ENCODE peak calls at places on chromosomes 4 and X, in seven cellular contexts. One of them, this sample, is unnamed.
A peak's percentile ranks its signal among the peaks of the same experiment; 100 is the strongest.

GRCh38 chr4:13920111-13920875 is 292.8 kb upstream of the BOD1L1 start:
- DNase-seq in SK-MEL-5: no peak
- DNase-seq in C1 segment of cervical spinal cord: no peak
- DNase-seq in LoVo: peak; percentile 12
- DNase-seq in frontal cortex: no peak
- DNase-seq in naive thymus-derived CD4-positive, alpha-beta T cell: no peak
- DNase-seq in AG08395: no peak
- DNase-seq in this sample: no peak

GRCh38 chr4:185127021-185127925 is 15.8 kb upstream of the SLC25A4 start:
- DNase-seq in SK-MEL-5: no peak
- DNase-seq in C1 segment of cervical spinal cord: peak; percentile 78
- DNase-seq in LoVo: no peak
- DNase-seq in frontal cortex: peak; percentile 36
- DNase-seq in naive thymus-derived CD4-positive, alpha-beta T cell: peak; percentile 1
- DNase-seq in AG08395: no peak
- DNase-seq in this sample: peak; percentile 39

GRCh38 chrX:154431321-154431720 is 2.8 kb downstream of the ATP6AP1 start:
- DNase-seq in SK-MEL-5: no peak
- DNase-seq in C1 segment of cervical spinal cord: no peak
- DNase-seq in LoVo: no peak
- DNase-seq in frontal cortex: no peak
- DNase-seq in naive thymus-derived CD4-positive, alpha-beta T cell: no peak
- DNase-seq in AG08395: no peak
- DNase-seq in this sample: peak; percentile 40

GRCh38 chrX:140715787-140716186 is 6.2 kb downstream of the LINC00632 start:
- DNase-seq in SK-MEL-5: no peak
- DNase-seq in C1 segment of cervical spinal cord: no peak
- DNase-seq in LoVo: no peak
- DNase-seq in frontal cortex: no peak
- DNase-seq in naive thymus-derived CD4-positive, alpha-beta T cell: no peak
- DNase-seq in AG08395: no peak
- DNase-seq in this sample: no peak

GRCh38 chr4:138096384-138097062 is 145.6 kb downstream of the SLC7A11 start:
- DNase-seq in SK-MEL-5: no peak
- DNase-seq in C1 segment of cervical spinal cord: no peak
- DNase-seq in LoVo: no peak
- DNase-seq in frontal cortex: no peak
- DNase-seq in naive thymus-derived CD4-positive, alpha-beta T cell: no peak
- DNase-seq in AG08395: no peak
- DNase-seq in this sample: no peak

GRCh38 chr4:19924761-19925160 is 326.9 kb upstream of the SLIT2 start:
- DNase-seq in SK-MEL-5: no peak
- DNase-seq in C1 segment of cervical spinal cord: no peak
- DNase-seq in LoVo: no peak
- DNase-seq in frontal cortex: no peak
- DNase-seq in naive thymus-derived CD4-positive, alpha-beta T cell: no peak
- DNase-seq in AG08395: no peak
- DNase-seq in this sample: no peak

GRCh38 chr4:123807187-123807586 is 410.6 kb downstream of the SPRY1 start:
- DNase-seq in SK-MEL-5: no peak
- DNase-seq in C1 segment of cervical spinal cord: no peak
- DNase-seq in LoVo: no peak
- DNase-seq in frontal cortex: no peak
- DNase-seq in naive thymus-derived CD4-positive, alpha-beta T cell: no peak
- DNase-seq in AG08395: no peak
- DNase-seq in this sample: no peak

GRCh38 chr4:4195354-4195753 is 31.4 kb downstream of the OTOP1 start:
- DNase-seq in SK-MEL-5: no peak
- DNase-seq in C1 segment of cervical spinal cord: no peak
- DNase-seq in LoVo: no peak
- DNase-seq in frontal cortex: no peak
- DNase-seq in naive thymus-derived CD4-positive, alpha-beta T cell: no peak
- DNase-seq in AG08395: no peak
- DNase-seq in this sample: no peak

GRCh38 chr4:121978169-121978516 is 26.3 kb upstream of the TRPC3 start:
- DNase-seq in SK-MEL-5: no peak
- DNase-seq in C1 segment of cervical spinal cord: no peak
- DNase-seq in LoVo: no peak
- DNase-seq in frontal cortex: no peak
- DNase-seq in naive thymus-derived CD4-positive, alpha-beta T cell: no peak
- DNase-seq in AG08395: no peak
- DNase-seq in this sample: no peak

GRCh38 chrX:129759576-129760061 is 20.1 kb upstream of the SASH3 start:
- DNase-seq in SK-MEL-5: peak; percentile 71
- DNase-seq in C1 segment of cervical spinal cord: no peak
- DNase-seq in LoVo: no peak
- DNase-seq in frontal cortex: no peak
- DNase-seq in naive thymus-derived CD4-positive, alpha-beta T cell: peak; percentile 59
- DNase-seq in AG08395: peak; percentile 76
- DNase-seq in this sample: no peak

GRCh38 chrX:30147996-30148643 is 67.2 kb upstream of the MAGEB2 start:
- DNase-seq in SK-MEL-5: no peak
- DNase-seq in C1 segment of cervical spinal cord: no peak
- DNase-seq in LoVo: no peak
- DNase-seq in frontal cortex: no peak
- DNase-seq in naive thymus-derived CD4-positive, alpha-beta T cell: no peak
- DNase-seq in AG08395: no peak
- DNase-seq in this sample: no peak

GRCh38 chrX:81377329-81377728 is 175.4 kb downstream of the SH3BGRL start:
- DNase-seq in SK-MEL-5: peak; percentile 34
- DNase-seq in C1 segment of cervical spinal cord: no peak
- DNase-seq in LoVo: no peak
- DNase-seq in frontal cortex: no peak
- DNase-seq in naive thymus-derived CD4-positive, alpha-beta T cell: no peak
- DNase-seq in AG08395: peak; percentile 29
- DNase-seq in this sample: no peak

GRCh38 chr4:153497091-153497531 is 31.0 kb downstream of the TMEM131L start:
- DNase-seq in SK-MEL-5: no peak
- DNase-seq in C1 segment of cervical spinal cord: no peak
- DNase-seq in LoVo: no peak
- DNase-seq in frontal cortex: no peak
- DNase-seq in naive thymus-derived CD4-positive, alpha-beta T cell: peak; percentile 64
- DNase-seq in AG08395: peak; percentile 21
- DNase-seq in this sample: no peak

GRCh38 chr4:3384771-3385701 is 56.7 kb upstream of the HGFAC start:
- DNase-seq in SK-MEL-5: no peak
- DNase-seq in C1 segment of cervical spinal cord: no peak
- DNase-seq in LoVo: no peak
- DNase-seq in frontal cortex: no peak
- DNase-seq in naive thymus-derived CD4-positive, alpha-beta T cell: no peak
- DNase-seq in AG08395: no peak
- DNase-seq in this sample: peak; percentile 67

GRCh38 chrX:48751343-48751742 is 10.2 kb upstream of the GLOD5 start:
- DNase-seq in SK-MEL-5: no peak
- DNase-seq in C1 segment of cervical spinal cord: no peak
- DNase-seq in LoVo: no peak
- DNase-seq in frontal cortex: no peak
- DNase-seq in naive thymus-derived CD4-positive, alpha-beta T cell: no peak
- DNase-seq in AG08395: no peak
- DNase-seq in this sample: no peak

GRCh38 chr4:25703731-25704388 is 48.2 kb downstream of the SLC34A2 start:
- DNase-seq in SK-MEL-5: peak; percentile 55
- DNase-seq in C1 segment of cervical spinal cord: no peak
- DNase-seq in LoVo: no peak
- DNase-seq in frontal cortex: no peak
- DNase-seq in naive thymus-derived CD4-positive, alpha-beta T cell: no peak
- DNase-seq in AG08395: no peak
- DNase-seq in this sample: no peak

GRCh38 chr4:153471691-153472080 is 5.5 kb downstream of the TMEM131L start:
- DNase-seq in SK-MEL-5: no peak
- DNase-seq in C1 segment of cervical spinal cord: no peak
- DNase-seq in LoVo: no peak
- DNase-seq in frontal cortex: no peak
- DNase-seq in naive thymus-derived CD4-positive, alpha-beta T cell: peak; percentile 46
- DNase-seq in AG08395: no peak
- DNase-seq in this sample: no peak

GRCh38 chr4:2811830-2812599 is 19.1 kb downstream of the SH3BP2 start:
- DNase-seq in SK-MEL-5: peak; percentile 75
- DNase-seq in C1 segment of cervical spinal cord: no peak
- DNase-seq in LoVo: no peak
- DNase-seq in frontal cortex: no peak
- DNase-seq in naive thymus-derived CD4-positive, alpha-beta T cell: peak; percentile 47
- DNase-seq in AG08395: peak; percentile 67
- DNase-seq in this sample: peak; percentile 78

GRCh38 chr4:48665555-48666186 is 114.4 kb downstream of the FRYL start:
- DNase-seq in SK-MEL-5: no peak
- DNase-seq in C1 segment of cervical spinal cord: no peak
- DNase-seq in LoVo: peak; percentile 76
- DNase-seq in frontal cortex: no peak
- DNase-seq in naive thymus-derived CD4-positive, alpha-beta T cell: no peak
- DNase-seq in AG08395: no peak
- DNase-seq in this sample: no peak

GRCh38 chr4:99807666-99808065 is 9.0 kb upstream of the DAPP1 start:
- DNase-seq in SK-MEL-5: no peak
- DNase-seq in C1 segment of cervical spinal cord: no peak
- DNase-seq in LoVo: no peak
- DNase-seq in frontal cortex: no peak
- DNase-seq in naive thymus-derived CD4-positive, alpha-beta T cell: no peak
- DNase-seq in AG08395: no peak
- DNase-seq in this sample: no peak

GRCh38 chrX:20545538-20545937 is 278.8 kb upstream of the RPS6KA3 start:
- DNase-seq in SK-MEL-5: no peak
- DNase-seq in C1 segment of cervical spinal cord: no peak
- DNase-seq in LoVo: no peak
- DNase-seq in frontal cortex: no peak
- DNase-seq in naive thymus-derived CD4-positive, alpha-beta T cell: no peak
- DNase-seq in AG08395: no peak
- DNase-seq in this sample: no peak

GRCh38 chr4:183797445-183798248 is 107.5 kb upstream of the STOX2 start:
- DNase-seq in SK-MEL-5: no peak
- DNase-seq in C1 segment of cervical spinal cord: no peak
- DNase-seq in LoVo: peak; percentile 37
- DNase-seq in frontal cortex: no peak
- DNase-seq in naive thymus-derived CD4-positive, alpha-beta T cell: no peak
- DNase-seq in AG08395: peak; percentile 6
- DNase-seq in this sample: peak; percentile 70

GRCh38 chr4:139144161-139144859 is 32.7 kb downstream of the ELF2 start:
- DNase-seq in SK-MEL-5: no peak
- DNase-seq in C1 segment of cervical spinal cord: no peak
- DNase-seq in LoVo: no peak
- DNase-seq in frontal cortex: no peak
- DNase-seq in naive thymus-derived CD4-positive, alpha-beta T cell: no peak
- DNase-seq in AG08395: no peak
- DNase-seq in this sample: peak; percentile 28

GRCh38 chr4:82560853-82561744 is 689 bp downstream of the TMEM150C start:
- DNase-seq in SK-MEL-5: peak; percentile 7
- DNase-seq in C1 segment of cervical spinal cord: no peak
- DNase-seq in LoVo: no peak
- DNase-seq in frontal cortex: no peak
- DNase-seq in naive thymus-derived CD4-positive, alpha-beta T cell: no peak
- DNase-seq in AG08395: no peak
- DNase-seq in this sample: peak; percentile 10

GRCh38 chr4:112340048-112340447 is 42.9 kb downstream of the ALPK1 start:
- DNase-seq in SK-MEL-5: no peak
- DNase-seq in C1 segment of cervical spinal cord: no peak
- DNase-seq in LoVo: no peak
- DNase-seq in frontal cortex: no peak
- DNase-seq in naive thymus-derived CD4-positive, alpha-beta T cell: no peak
- DNase-seq in AG08395: no peak
- DNase-seq in this sample: no peak

This sample was measured in heart left ventricle.